ENCODE peak calls at places on chromosomes 12 and 14, in four cellular contexts. J is stimulated activated CD4-positive, alpha-beta T cell treated with anti-CD3 and anti-CD28 coated beads, Interleukin-4, amount 100 ng/mL, for 4 hours; C is NCI-H187; D is CD8-positive, alpha-beta memory T cell. B is an unnamed sample.

GRCh38 chr14:44866770-44867169 is 95.0 kb downstream of the KLHL28 start:
- DNase-seq in D (no peak), C (no peak), J (no peak), B (no peak)

GRCh38 chr12:131106542-131106941 is 152.8 kb downstream of the ADGRD1 start:
- DNase-seq in D (no peak), C (no peak), J (no peak), B (no peak)

GRCh38 chr12:54596526-54596946 is 8.1 kb upstream of the PPP1R1A start:
- DNase-seq in D (no peak), J (peak; percentile 43), C (no peak), B (peak; percentile 64)

GRCh38 chr12:71599213-71599612 is 64.4 kb downstream of the ZFC3H1 start:
- DNase-seq in C (peak; percentile 6), J (no peak), D (no peak), B (no peak)

GRCh38 chr14:105388976-105389375 is 9.4 kb upstream of the TEX22 start:
- DNase-seq in J (no peak), C (no peak), D (peak; percentile 37), B (no peak)

GRCh38 chr14:73777420-73777819 is 63.2 kb upstream of the PNMA1 start:
- DNase-seq in C (no peak), D (no peak), J (no peak), B (no peak)

GRCh38 chr12:83954939-83955601 is 957.5 kb downstream of the SLC6A15 start:
- DNase-seq in J (no peak), C (no peak), D (no peak), B (no peak)

GRCh38 chr12:44750468-44750867 is 125.6 kb downstream of the NELL2 start:
- DNase-seq in C (no peak), D (no peak), J (no peak), B (no peak)

GRCh38 chr12:41368006-41368405 is 179.9 kb downstream of the PDZRN4 start:
- DNase-seq in J (no peak), C (no peak), D (no peak), B (no peak)

GRCh38 chr14:93136009-93136408 is 20.3 kb upstream of the ITPK1 start:
- DNase-seq in J (no peak), D (no peak), C (no peak), B (no peak)

GRCh38 chr12:9606736-9607372 is 862 bp downstream of the KLRB1 start:
- DNase-seq in J (no peak), D (no peak), C (no peak), B (no peak)

GRCh38 chr12:119631930-119632678 is 35.8 kb upstream of the PRKAB1 start:
- DNase-seq in C (no peak), D (no peak), J (no peak), B (no peak)

GRCh38 chr14:31457665-31458659 is 656 bp upstream of the DTD2 start:
- DNase-seq in D (no peak), C (no peak), J (no peak), B (no peak)

GRCh38 chr12:24172031-24172772 is 222.7 kb upstream of the SOX5 start:
- DNase-seq in J (no peak), D (no peak), C (no peak), B (no peak)

GRCh38 chr12:111304642-111305071 is 64.2 kb downstream of the PHETA1 start:
- DNase-seq in J (peak; percentile 20), C (no peak), D (no peak), B (peak; percentile 41)

GRCh38 chr12:15801770-15802393 is 12.7 kb upstream of the EPS8 start:
- DNase-seq in J (no peak), D (no peak), C (no peak), B (no peak)

GRCh38 chr12:116601524-116601923 is 42.3 kb downstream of the MAP1LC3B2 start:
- DNase-seq in C (no peak), J (no peak), D (no peak), B (no peak)

GRCh38 chr12:112023759-112024396 is 10.7 kb downstream of the ERP29 start:
- DNase-seq in J (no peak), D (no peak), C (no peak), B (no peak)

GRCh38 chr12:131829351-131829794 is 1.2 kb downstream of the MMP17 start:
- DNase-seq in C (no peak), D (no peak), J (no peak), B (no peak)

GRCh38 chr12:71090971-71091370 is 66.8 kb downstream of the TSPAN8 start:
- DNase-seq in J (no peak), D (no peak), C (no peak), B (no peak)

GRCh38 chr12:94289551-94290312 is 141.4 kb downstream of the PLXNC1 start:
- DNase-seq in J (no peak), D (no peak), C (no peak), B (peak; percentile 76)

GRCh38 chr14:63268746-63269145 is 50.0 kb downstream of the GPHB5 start:
- DNase-seq in C (no peak), J (no peak), D (no peak), B (no peak)

GRCh38 chr12:130761537-130762318 is 45.6 kb upstream of the RIMBP2 start:
- DNase-seq in J (peak; percentile 61), D (peak; percentile 69), C (no peak), B (peak; percentile 60)

B was measured in COLO829.